ENCODE peak calls at places on chromosome 9, in seven cellular contexts. One of them, this sample, is unnamed.

GRCh38 chr9:31030741-31031202 is 1353.7 kb upstream of the ACO1 start:
- DNase-seq in upper lobe of left lung: no peak
- DNase-seq in BE2C: no peak
- DNase-seq in colonic mucosa: no peak
- DNase-seq in sigmoid colon: no peak
- DNase-seq in cardiac muscle cell: peak; percentile 59
- DNase-seq in neural progenitor cell: peak; percentile 69
- DNase-seq in this sample: no peak

GRCh38 chr9:98323831-98324135 is 68.3 kb upstream of the TBC1D2 start:
- DNase-seq in neural progenitor cell: no peak
- DNase-seq in cardiac muscle cell: no peak
- DNase-seq in upper lobe of left lung: no peak
- DNase-seq in BE2C: no peak
- DNase-seq in sigmoid colon: no peak
- DNase-seq in colonic mucosa: no peak
- DNase-seq in this sample: no peak

GRCh38 chr9:12764150-12764549 is 10.7 kb upstream of the LURAP1L start:
- DNase-seq in colonic mucosa: no peak
- DNase-seq in cardiac muscle cell: no peak
- DNase-seq in BE2C: no peak
- DNase-seq in neural progenitor cell: no peak
- DNase-seq in sigmoid colon: no peak
- DNase-seq in upper lobe of left lung: no peak
- DNase-seq in this sample: no peak

GRCh38 chr9:69546265-69546664 is 125.9 kb downstream of the APBA1 start:
- DNase-seq in cardiac muscle cell: peak; percentile 29
- DNase-seq in upper lobe of left lung: no peak
- DNase-seq in BE2C: peak; percentile 70
- DNase-seq in sigmoid colon: no peak
- DNase-seq in colonic mucosa: peak; percentile 36
- DNase-seq in neural progenitor cell: peak; percentile 75
- DNase-seq in this sample: no peak

GRCh38 chr9:77848897-77849296 is 182.7 kb downstream of the GNAQ start:
- DNase-seq in upper lobe of left lung: peak; percentile 90
- DNase-seq in cardiac muscle cell: peak; percentile 89
- DNase-seq in neural progenitor cell: no peak
- DNase-seq in sigmoid colon: peak; percentile 92
- DNase-seq in colonic mucosa: no peak
- DNase-seq in BE2C: no peak
- DNase-seq in this sample: peak; percentile 92

GRCh38 chr9:77475641-77476473 is 172.3 kb downstream of the GNA14 start:
- DNase-seq in upper lobe of left lung: no peak
- DNase-seq in BE2C: no peak
- DNase-seq in sigmoid colon: no peak
- DNase-seq in cardiac muscle cell: peak; percentile 70
- DNase-seq in colonic mucosa: no peak
- DNase-seq in neural progenitor cell: no peak
- DNase-seq in this sample: no peak

GRCh38 chr9:37060821-37061220 is 26.8 kb upstream of the PAX5 start:
- DNase-seq in colonic mucosa: no peak
- DNase-seq in sigmoid colon: no peak
- DNase-seq in cardiac muscle cell: no peak
- DNase-seq in upper lobe of left lung: no peak
- DNase-seq in neural progenitor cell: no peak
- DNase-seq in BE2C: no peak
- DNase-seq in this sample: no peak

GRCh38 chr9:136352682-136353081 is 10.9 kb downstream of the DNLZ start:
- DNase-seq in BE2C: no peak
- DNase-seq in upper lobe of left lung: peak; percentile 43
- DNase-seq in cardiac muscle cell: no peak
- DNase-seq in sigmoid colon: no peak
- DNase-seq in colonic mucosa: no peak
- DNase-seq in neural progenitor cell: no peak
- DNase-seq in this sample: no peak

GRCh38 chr9:4102078-4102477 is 197.8 kb downstream of the GLIS3 start:
- DNase-seq in BE2C: no peak
- DNase-seq in upper lobe of left lung: no peak
- DNase-seq in sigmoid colon: no peak
- DNase-seq in cardiac muscle cell: no peak
- DNase-seq in colonic mucosa: no peak
- DNase-seq in neural progenitor cell: no peak
- DNase-seq in this sample: no peak

GRCh38 chr9:91711755-91712591 is 238.1 kb downstream of the ROR2 start:
- DNase-seq in upper lobe of left lung: peak; percentile 47
- DNase-seq in cardiac muscle cell: peak; percentile 43
- DNase-seq in colonic mucosa: no peak
- DNase-seq in sigmoid colon: no peak
- DNase-seq in BE2C: no peak
- DNase-seq in neural progenitor cell: no peak
- DNase-seq in this sample: no peak

GRCh38 chr9:128787583-128788156 is 617 bp downstream of the TBC1D13 start:
- DNase-seq in sigmoid colon: no peak
- DNase-seq in neural progenitor cell: no peak
- DNase-seq in colonic mucosa: peak; percentile 51
- DNase-seq in cardiac muscle cell: peak; percentile 24
- DNase-seq in BE2C: no peak
- DNase-seq in upper lobe of left lung: no peak
- DNase-seq in this sample: no peak

GRCh38 chr9:90883661-90884060 is 82.0 kb downstream of the SYK start:
- DNase-seq in sigmoid colon: no peak
- DNase-seq in BE2C: no peak
- DNase-seq in neural progenitor cell: no peak
- DNase-seq in upper lobe of left lung: no peak
- DNase-seq in colonic mucosa: no peak
- DNase-seq in cardiac muscle cell: no peak
- DNase-seq in this sample: no peak

GRCh38 chr9:132609184-132609583 is 26.8 kb downstream of the BARHL1 start:
- DNase-seq in BE2C: no peak
- DNase-seq in upper lobe of left lung: no peak
- DNase-seq in colonic mucosa: no peak
- DNase-seq in sigmoid colon: no peak
- DNase-seq in cardiac muscle cell: no peak
- DNase-seq in neural progenitor cell: peak; percentile 88
- DNase-seq in this sample: no peak

GRCh38 chr9:137802021-137802420 is 75.6 kb upstream of the CACNA1B start:
- DNase-seq in sigmoid colon: no peak
- DNase-seq in colonic mucosa: no peak
- DNase-seq in BE2C: no peak
- DNase-seq in neural progenitor cell: no peak
- DNase-seq in cardiac muscle cell: no peak
- DNase-seq in upper lobe of left lung: no peak
- DNase-seq in this sample: no peak

GRCh38 chr9:123348317-123348992 is 7.5 kb upstream of the CRB2 start:
- DNase-seq in cardiac muscle cell: no peak
- DNase-seq in sigmoid colon: no peak
- DNase-seq in BE2C: no peak
- DNase-seq in colonic mucosa: no peak
- DNase-seq in neural progenitor cell: no peak
- DNase-seq in upper lobe of left lung: no peak
- DNase-seq in this sample: no peak

GRCh38 chr9:116059466-116059865 is 94.1 kb upstream of the PAPPA start:
- DNase-seq in neural progenitor cell: no peak
- DNase-seq in cardiac muscle cell: peak; percentile 82
- DNase-seq in colonic mucosa: no peak
- DNase-seq in BE2C: no peak
- DNase-seq in sigmoid colon: no peak
- DNase-seq in upper lobe of left lung: no peak
- DNase-seq in this sample: no peak

GRCh38 chr9:69996947-69997346 is 46.7 kb upstream of the MAMDC2 start:
- DNase-seq in cardiac muscle cell: peak; percentile 49
- DNase-seq in neural progenitor cell: no peak
- DNase-seq in upper lobe of left lung: peak; percentile 41
- DNase-seq in colonic mucosa: no peak
- DNase-seq in sigmoid colon: no peak
- DNase-seq in BE2C: no peak
- DNase-seq in this sample: no peak

GRCh38 chr9:37436540-37436939 is 14.0 kb downstream of the GRHPR start:
- DNase-seq in neural progenitor cell: no peak
- DNase-seq in colonic mucosa: no peak
- DNase-seq in upper lobe of left lung: no peak
- DNase-seq in cardiac muscle cell: no peak
- DNase-seq in BE2C: no peak
- DNase-seq in sigmoid colon: no peak
- DNase-seq in this sample: no peak

GRCh38 chr9:96766199-96766598 is 11.7 kb downstream of the ZNF510 start:
- DNase-seq in cardiac muscle cell: no peak
- DNase-seq in colonic mucosa: no peak
- DNase-seq in upper lobe of left lung: no peak
- DNase-seq in sigmoid colon: no peak
- DNase-seq in BE2C: no peak
- DNase-seq in neural progenitor cell: no peak
- DNase-seq in this sample: no peak
- H3K9me3 ChIP-seq in cardiac muscle cell: peaks cover 4% of the 10 kb centered on the region
- H3K9me3 ChIP-seq in colonic mucosa: no peaks in the 10 kb centered on the region
- H3K9me3 ChIP-seq in upper lobe of left lung: peaks cover 97% of the 10 kb centered on the region
- H3K9me3 ChIP-seq in sigmoid colon: peaks cover 54% of the 10 kb centered on the region
- H3K9me3 ChIP-seq in BE2C: no peaks in the 10 kb centered on the region
- H3K9me3 ChIP-seq in neural progenitor cell: peaks cover 66% of the 10 kb centered on the region
- H3K9me3 ChIP-seq in this sample: peaks cover 6% of the 10 kb centered on the region

GRCh38 chr9:93028448-93029006 is 30.0 kb upstream of the SUSD3 start:
- DNase-seq in colonic mucosa: no peak
- DNase-seq in upper lobe of left lung: peak; percentile 58
- DNase-seq in BE2C: no peak
- DNase-seq in sigmoid colon: no peak
- DNase-seq in cardiac muscle cell: peak; percentile 49
- DNase-seq in neural progenitor cell: no peak
- DNase-seq in this sample: no peak

GRCh38 chr9:93032545-93032944 is 26.0 kb upstream of the SUSD3 start:
- DNase-seq in colonic mucosa: no peak
- DNase-seq in upper lobe of left lung: no peak
- DNase-seq in neural progenitor cell: no peak
- DNase-seq in sigmoid colon: no peak
- DNase-seq in BE2C: no peak
- DNase-seq in cardiac muscle cell: no peak
- DNase-seq in this sample: no peak

GRCh38 chr9:93033541-93033940 is 25.0 kb upstream of the SUSD3 start:
- DNase-seq in BE2C: no peak
- DNase-seq in colonic mucosa: no peak
- DNase-seq in neural progenitor cell: no peak
- DNase-seq in upper lobe of left lung: no peak
- DNase-seq in cardiac muscle cell: peak; percentile 16
- DNase-seq in sigmoid colon: no peak
- DNase-seq in this sample: no peak

GRCh38 chr9:93031629-93032431 is 26.7 kb upstream of the SUSD3 start:
- DNase-seq in colonic mucosa: no peak
- DNase-seq in neural progenitor cell: no peak
- DNase-seq in cardiac muscle cell: no peak
- DNase-seq in upper lobe of left lung: no peak
- DNase-seq in sigmoid colon: no peak
- DNase-seq in BE2C: no peak
- DNase-seq in this sample: no peak

DNA sequence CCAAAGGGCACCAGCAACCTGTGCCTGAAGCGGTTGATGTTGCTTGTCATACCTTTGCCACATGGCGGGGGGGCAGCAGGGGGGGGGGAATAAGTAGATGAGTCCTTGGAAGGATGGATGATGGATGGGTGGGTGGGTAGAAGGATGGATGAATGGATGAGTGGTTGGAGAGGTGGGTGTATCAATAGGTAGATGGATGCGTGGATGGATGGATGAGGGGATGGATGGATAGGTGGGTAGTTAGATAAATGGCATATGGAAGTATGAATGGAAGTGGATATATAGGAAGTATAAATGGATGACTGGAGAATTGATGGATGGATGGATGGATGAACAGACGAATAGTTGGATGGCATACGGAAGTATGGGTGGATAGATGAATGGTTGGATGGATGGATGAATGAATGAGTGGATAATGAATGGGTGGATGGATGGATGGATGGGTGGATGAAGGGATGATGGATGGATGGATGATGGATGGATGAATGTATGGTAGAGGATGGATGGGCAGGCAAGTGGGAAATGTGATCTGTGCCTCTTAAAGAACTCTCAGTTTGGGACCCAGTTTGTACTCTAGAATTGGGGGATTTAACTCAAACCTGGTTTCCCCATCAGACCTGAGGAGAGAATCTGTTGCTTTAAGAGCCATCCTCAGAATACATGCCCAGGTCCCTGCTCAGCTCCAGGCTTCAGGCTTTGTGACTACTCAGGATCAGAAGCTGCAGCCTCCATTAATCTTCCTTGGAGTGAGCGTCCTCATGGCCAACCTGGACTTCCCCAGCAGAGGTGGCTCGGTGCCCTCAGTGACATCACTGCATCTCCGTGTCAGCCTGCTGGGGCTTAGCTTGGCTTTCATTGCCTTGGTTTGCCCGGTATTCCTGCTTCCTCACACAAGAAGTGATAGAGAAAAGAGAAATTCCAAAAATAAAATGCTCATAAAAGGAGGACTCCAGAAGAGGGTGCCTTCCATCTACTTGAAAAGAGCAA is 27.6 kb upstream of the SUSD3 start:
- DNase-seq in BE2C: no peak
- DNase-seq in sigmoid colon: no peak
- DNase-seq in upper lobe of left lung: no peak
- DNase-seq in neural progenitor cell: no peak
- DNase-seq in colonic mucosa: no peak
- DNase-seq in cardiac muscle cell: no peak
- DNase-seq in this sample: no peak
- H3K27me3 ChIP-seq in BE2C: no peaks in the 10 kb centered on the region
- H3K27me3 ChIP-seq in sigmoid colon: no peaks in the 10 kb centered on the region
- H3K27me3 ChIP-seq in upper lobe of left lung: no peaks in the 10 kb centered on the region
- H3K27me3 ChIP-seq in neural progenitor cell: no peaks in the 10 kb centered on the region
- H3K27me3 ChIP-seq in colonic mucosa: no peaks in the 10 kb centered on the region
- H3K27me3 ChIP-seq in cardiac muscle cell: peaks cover 18% of the 10 kb centered on the region
- H3K27me3 ChIP-seq in this sample: no peaks in the 10 kb centered on the region

DNA sequence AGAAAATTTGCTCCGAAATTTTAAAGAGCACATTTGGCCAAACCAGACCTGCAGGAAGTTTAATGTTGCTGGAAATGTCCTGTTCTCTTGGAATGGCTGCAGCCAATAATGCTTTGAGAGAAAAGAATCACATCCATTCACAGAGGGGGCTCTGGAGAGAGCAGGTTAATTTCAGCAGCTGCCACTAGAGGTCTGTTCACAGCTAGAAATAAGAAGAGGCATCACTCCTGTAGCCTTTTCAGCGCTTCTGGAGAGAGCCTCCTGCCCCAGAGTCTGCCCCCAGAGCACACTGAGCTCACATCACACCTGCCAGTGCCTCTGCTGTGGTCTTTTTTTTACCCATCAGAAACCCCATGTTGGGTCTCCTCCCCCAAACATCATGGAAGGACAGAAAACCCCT is 124.8 kb upstream of the RAD23B start:
- DNase-seq in neural progenitor cell: peak; percentile 76
- DNase-seq in upper lobe of left lung: no peak
- DNase-seq in colonic mucosa: no peak
- DNase-seq in cardiac muscle cell: peak; percentile 60
- DNase-seq in BE2C: peak; percentile 52
- DNase-seq in sigmoid colon: no peak
- DNase-seq in this sample: no peak
- TF ChIP-seq CTCF in neural progenitor cell: peak; percentile 68
- TF ChIP-seq CTCF in upper lobe of left lung: peak; percentile 13
- TF ChIP-seq CTCF in colonic mucosa: no peak
- TF ChIP-seq CTCF in cardiac muscle cell: peak; percentile 61
- TF ChIP-seq CTCF in BE2C: peak; percentile 76
- TF ChIP-seq CTCF in sigmoid colon: peak; percentile 15
- TF ChIP-seq CTCF in this sample: peak; percentile 10

DNA sequence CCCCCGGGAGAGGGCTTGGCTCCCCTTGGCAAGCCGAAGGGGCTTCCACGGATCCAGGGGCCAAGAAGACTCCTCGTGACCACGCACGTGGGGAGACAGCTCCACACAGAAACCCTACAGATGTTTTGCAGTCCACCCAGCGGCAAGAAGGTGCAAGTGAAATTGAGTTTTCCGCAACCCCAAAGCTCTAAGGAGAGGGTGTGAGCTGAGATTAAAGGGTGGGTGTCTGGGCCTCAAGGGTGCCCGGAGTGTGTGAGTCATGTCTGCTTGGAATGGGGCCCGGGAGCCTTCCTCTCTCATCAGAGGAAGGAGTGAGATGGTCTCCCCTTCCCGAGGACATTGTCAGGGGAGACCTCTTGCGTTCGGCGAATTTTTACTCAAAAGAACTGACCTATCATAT is 79.1 kb downstream of the OLFM1 start:
- DNase-seq in colonic mucosa: no peak
- DNase-seq in neural progenitor cell: no peak
- DNase-seq in cardiac muscle cell: no peak
- DNase-seq in sigmoid colon: no peak
- DNase-seq in upper lobe of left lung: no peak
- DNase-seq in BE2C: no peak
- DNase-seq in this sample: no peak
- H3K9me3 ChIP-seq in colonic mucosa: no peaks in the 10 kb centered on the region
- H3K9me3 ChIP-seq in neural progenitor cell: no peaks in the 10 kb centered on the region
- H3K9me3 ChIP-seq in cardiac muscle cell: no peaks in the 10 kb centered on the region
- H3K9me3 ChIP-seq in sigmoid colon: no peaks in the 10 kb centered on the region
- H3K9me3 ChIP-seq in upper lobe of left lung: no peaks in the 10 kb centered on the region
- H3K9me3 ChIP-seq in BE2C: no peaks in the 10 kb centered on the region
- H3K9me3 ChIP-seq in this sample: no peaks in the 10 kb centered on the region